ENCODE peak calls at places on chromosome 14, in seven cellular contexts. J is activated CD8-positive, alpha-beta memory T cell treated with anti-CD3 and anti-CD28 coated beads, Interleukin-2, amount 50 U/mL, for 48 hours; Q is uterus; H is M059J; G is right cardiac atrium; E is LoVo; T is stimulated activated CD4-positive, alpha-beta T cell treated with anti-CD3 and anti-CD28 coated beads, Interleukin-1b, Interleukin-23, amount 100 ng/mL, for 1 hour. Y is an unnamed sample.
A peak's percentile ranks its signal among the peaks of the same experiment; 100 is the strongest.

GRCh38 chr14:89900822-89901221 is 53.7 kb downstream of the EFCAB11 start:
- DNase-seq in J (no peak), G (no peak), E (no peak), T (no peak), H (no peak), Q (no peak), Y (no peak)

GRCh38 chr14:80455031-80455430 is 243.7 kb upstream of the DIO2 start:
- DNase-seq in Q (no peak), H (no peak), E (no peak), J (no peak), T (no peak), G (no peak), Y (no peak)

GRCh38 chr14:44529026-44529425 is 21.9 kb upstream of the FSCB start:
- DNase-seq in T (no peak), Q (no peak), J (no peak), G (no peak), E (no peak), H (no peak), Y (no peak)

GRCh38 chr14:104107611-104108569 is 22.4 kb downstream of the ASPG start:
- DNase-seq in H (no peak), Q (peak; percentile 11), T (no peak), G (peak; percentile 11), J (no peak), E (no peak), Y (no peak)

GRCh38 chr14:94345344-94346072 is 22.4 kb upstream of the SERPINA6 start:
- DNase-seq in Q (no peak), H (peak; percentile 89), T (no peak), E (peak; percentile 75), J (no peak), G (no peak), Y (peak; percentile 67)

GRCh38 chr14:71497645-71498086 is 434.6 kb upstream of the RGS6 start:
- DNase-seq in J (no peak), Q (no peak), T (no peak), H (peak; percentile 73), E (no peak), G (no peak), Y (peak; percentile 26)

GRCh38 chr14:94161979-94162378 is 12.1 kb upstream of the PPP4R4 start:
- DNase-seq in Q (no peak), H (no peak), T (no peak), J (no peak), E (no peak), G (no peak), Y (no peak)

GRCh38 chr14:42378880-42379279 is 772.2 kb downstream of the LRFN5 start:
- DNase-seq in E (no peak), G (no peak), T (no peak), Q (no peak), H (no peak), J (no peak), Y (no peak)

GRCh38 chr14:100662850-100663527 is 63.7 kb upstream of the DLK1 start:
- DNase-seq in T (no peak), J (peak; percentile 88), H (peak; percentile 51), E (peak; percentile 62), G (peak; percentile 68), Q (peak; percentile 68), Y (no peak)

GRCh38 chr14:99612737-99613330 is 8.8 kb upstream of the CCDC85C start:
- DNase-seq in G (peak; percentile 45), T (no peak), E (no peak), H (peak; percentile 18), J (no peak), Q (no peak), Y (no peak)

GRCh38 chr14:33948143-33948962 is 2.5 kb downstream of the EGLN3 start:
- DNase-seq in J (no peak), Q (no peak), E (no peak), H (no peak), T (no peak), G (no peak), Y (no peak)

GRCh38 chr14:32980887-32981501 is 42.3 kb downstream of the NPAS3 start:
- DNase-seq in G (no peak), H (no peak), J (no peak), Q (no peak), E (no peak), T (no peak), Y (no peak)

GRCh38 chr14:91117960-91118359 is 4.1 kb downstream of the DGLUCY start:
- DNase-seq in J (no peak), E (no peak), H (no peak), Q (no peak), G (no peak), T (no peak), Y (no peak)

GRCh38 chr14:103531421-103532215 is 2.6 kb downstream of the TRMT61A start:
- DNase-seq in H (no peak), J (no peak), T (no peak), G (no peak), E (no peak), Q (no peak), Y (no peak)

GRCh38 chr14:106622200-106622745 is 1095.9 kb downstream of the TMEM121 start:
- DNase-seq in E (no peak), Q (no peak), T (no peak), J (no peak), G (no peak), H (no peak), Y (no peak)

GRCh38 chr14:101379842-101380241 is 181.5 kb upstream of the DIO3 start:
- DNase-seq in Q (no peak), T (no peak), H (no peak), E (no peak), J (no peak), G (no peak), Y (no peak)

GRCh38 chr14:103260629-103261124 is 73.4 kb upstream of the EIF5 start:
- DNase-seq in E (peak; percentile 47), T (no peak), J (no peak), Q (peak; percentile 58), G (peak; percentile 51), H (peak; percentile 70), Y (no peak)

GRCh38 chr14:20768593-20768892 is 339 bp downstream of the EDDM3B start:
- DNase-seq in E (no peak), Q (no peak), H (no peak), J (no peak), G (no peak), T (no peak), Y (no peak)

GRCh38 chr14:95261616-95262510 is 57.8 kb downstream of the CLMN start:
- DNase-seq in H (no peak), T (no peak), J (peak; percentile 46), E (no peak), Q (no peak), G (no peak), Y (no peak)

GRCh38 chr14:74609721-74610120 is 2.3 kb downstream of the LTBP2 start:
- DNase-seq in T (no peak), J (no peak), G (no peak), Q (peak; percentile 20), H (no peak), E (no peak), Y (no peak)

GRCh38 chr14:68688872-68689371 is 103.9 kb downstream of the ZFP36L1 start:
- DNase-seq in J (no peak), G (no peak), T (no peak), E (no peak), H (peak; percentile 45), Q (peak; percentile 59), Y (no peak)

GRCh38 chr14:101030586-101030985 is 127.1 kb upstream of the RTL1 start:
- DNase-seq in E (no peak), G (no peak), H (no peak), Q (no peak), T (no peak), J (no peak), Y (no peak)

GRCh38 chr14:91947196-91948184 is at the start of gene FBLN5:
- DNase-seq in T (no peak), Q (peak; percentile 65), J (peak; percentile 65), G (peak; percentile 85), E (peak; percentile 24), H (peak; percentile 56), Y (peak; percentile 74)

GRCh38 chr14:100364403-100364802 is 41.3 kb downstream of the SLC25A47 start:
- DNase-seq in G (no peak), E (no peak), T (no peak), H (no peak), J (no peak), Q (no peak), Y (no peak)

GRCh38 chr14:50344116-50344775 is 32.1 kb downstream of the DMAC2L start:
- DNase-seq in J (peak; percentile 79), H (peak; percentile 86), T (no peak), E (no peak), G (no peak), Q (no peak), Y (no peak)

GRCh38 chr14:39841088-39841487 is 408.9 kb upstream of the FBXO33 start:
- DNase-seq in Q (no peak), G (no peak), E (no peak), H (peak; percentile 7), T (no peak), J (no peak), Y (no peak)

GRCh38 chr14:96108061-96108795 is 69.1 kb downstream of the C14orf132 start:
- DNase-seq in G (no peak), Q (no peak), H (no peak), J (no peak), T (no peak), E (no peak), Y (no peak)

GRCh38 chr14:37037636-37038387 is 134.6 kb downstream of the SLC25A21 start:
- DNase-seq in J (no peak), Q (no peak), T (no peak), E (no peak), G (no peak), H (no peak), Y (no peak)

GRCh38 chr14:93736378-93737014 is 51.8 kb downstream of the PRIMA1 start:
- DNase-seq in H (no peak), G (no peak), J (no peak), E (no peak), T (no peak), Q (no peak), Y (no peak)

GRCh38 chr14:60656755-60657608 is 7.7 kb upstream of the SIX1 start:
- DNase-seq in E (peak; percentile 60), G (peak; percentile 50), J (peak; percentile 70), T (no peak), Q (no peak), H (peak; percentile 70), Y (no peak)

GRCh38 chr14:89635615-89636014 is 218.6 kb upstream of the FOXN3 start:
- DNase-seq in J (no peak), E (no peak), H (no peak), G (no peak), T (no peak), Q (no peak), Y (no peak)

Y was measured in AG04450.